ENCODE peak calls at places on chromosomes 2 and 18, in nine cellular contexts. T, G, Y, I, M, W, A, D and K are unnamed samples.

GRCh38 chr2:11048335-11049008 is 106.8 kb upstream of the SLC66A3 start:
- DNase-seq in I (no peak), G (no peak), A (no peak), Y (no peak), D (no peak), T (no peak), W (no peak), M (no peak), K (no peak)

GRCh38 chr2:158539176-158539895 is 82.6 kb downstream of the PKP4 start:
- DNase-seq in Y (no peak), A (no peak), G (no peak), I (peak), W (no peak), D (no peak), M (no peak), T (peak), K (no peak)

GRCh38 chr18:35039633-35040032 is 1.6 kb upstream of the MAPRE2 start:
- DNase-seq in D (no peak), I (no peak), A (no peak), Y (no peak), W (no peak), T (no peak), M (no peak), G (no peak), K (no peak)

GRCh38 chr2:18829331-18829902 is 240.0 kb upstream of the NT5C1B start:
- DNase-seq in T (peak), M (no peak), I (peak), W (no peak), G (no peak), D (no peak), Y (no peak), A (no peak), K (no peak)

GRCh38 chr2:239369631-239370161 is 31.1 kb downstream of the HDAC4 start:
- DNase-seq in G (no peak), D (no peak), W (no peak), A (peak), I (no peak), T (no peak), Y (peak), M (no peak), K (peak)

GRCh38 chr2:165587335-165587938 is 117.9 kb downstream of the CSRNP3 start:
- DNase-seq in Y (no peak), W (no peak), D (no peak), I (no peak), M (no peak), G (no peak), A (peak), T (no peak), K (peak)

GRCh38 chr2:10014418-10015190 is 28.7 kb upstream of the KLF11 start:
- DNase-seq in D (no peak), T (no peak), I (no peak), W (no peak), A (no peak), M (no peak), G (no peak), Y (no peak), K (no peak)

GRCh38 chr2:14761118-14761517 is 128.6 kb downstream of the LRATD1 start:
- DNase-seq in Y (no peak), D (no peak), M (no peak), G (no peak), W (no peak), I (no peak), T (no peak), A (no peak), K (no peak)

GRCh38 chr2:99864561-99865216 is 277.7 kb downstream of the AFF3 start:
- DNase-seq in W (no peak), M (no peak), G (no peak), I (peak), T (peak), Y (no peak), D (no peak), A (no peak), K (no peak)

GRCh38 chr18:23003289-23003688 is 70.2 kb downstream of the RBBP8 start:
- DNase-seq in Y (no peak), I (no peak), W (no peak), G (no peak), T (no peak), D (no peak), A (no peak), M (no peak), K (no peak)

GRCh38 chr2:232957607-232958211 is 55.3 kb downstream of the NGEF start:
- DNase-seq in Y (no peak), D (no peak), A (peak), T (no peak), W (no peak), M (no peak), I (no peak), G (no peak), K (peak)

GRCh38 chr18:62663731-62664336 is 51.5 kb upstream of the PHLPP1 start:
- DNase-seq in W (no peak), Y (no peak), A (peak), T (peak), M (no peak), G (no peak), D (no peak), I (peak), K (peak)

GRCh38 chr2:3222636-3223035 is 155.0 kb downstream of the EIPR1 start:
- DNase-seq in T (peak), G (no peak), I (no peak), D (no peak), A (peak), W (no peak), M (no peak), Y (peak), K (peak)

GRCh38 chr2:237869357-237870102 is 10.1 kb downstream of the RAMP1 start:
- DNase-seq in Y (no peak), M (no peak), I (no peak), W (no peak), G (no peak), D (no peak), T (no peak), A (no peak), K (no peak)

GRCh38 chr2:13212115-13212514 is 495.4 kb downstream of the TRIB2 start:
- DNase-seq in W (no peak), T (no peak), I (no peak), Y (no peak), G (no peak), D (no peak), M (no peak), A (no peak), K (no peak)

GRCh38 chr2:191907545-191907944 is 60.7 kb upstream of the CAVIN2 start:
- DNase-seq in G (no peak), D (no peak), Y (no peak), W (no peak), M (no peak), A (no peak), T (no peak), I (no peak), K (no peak)

GRCh38 chr2:102601730-102602129 is 17.6 kb upstream of the SLC9A2 start:
- DNase-seq in A (peak), D (no peak), I (no peak), M (no peak), Y (no peak), T (no peak), G (no peak), W (no peak), K (no peak)

GRCh38 chr18:30967701-30968100 is 74.8 kb downstream of the DSC3 start:
- DNase-seq in W (no peak), A (no peak), I (no peak), D (no peak), T (no peak), G (no peak), Y (no peak), M (no peak), K (no peak)

GRCh38 chr18:30970201-30970816 is 72.2 kb downstream of the DSC3 start:
- DNase-seq in M (no peak), T (peak), W (peak), Y (no peak), D (no peak), I (peak), A (peak), G (no peak), K (no peak)

GRCh38 chr18:30969670-30970069 is 72.9 kb downstream of the DSC3 start:
- DNase-seq in M (no peak), W (no peak), D (no peak), G (no peak), I (no peak), T (no peak), A (no peak), Y (no peak), K (no peak)

DNA sequence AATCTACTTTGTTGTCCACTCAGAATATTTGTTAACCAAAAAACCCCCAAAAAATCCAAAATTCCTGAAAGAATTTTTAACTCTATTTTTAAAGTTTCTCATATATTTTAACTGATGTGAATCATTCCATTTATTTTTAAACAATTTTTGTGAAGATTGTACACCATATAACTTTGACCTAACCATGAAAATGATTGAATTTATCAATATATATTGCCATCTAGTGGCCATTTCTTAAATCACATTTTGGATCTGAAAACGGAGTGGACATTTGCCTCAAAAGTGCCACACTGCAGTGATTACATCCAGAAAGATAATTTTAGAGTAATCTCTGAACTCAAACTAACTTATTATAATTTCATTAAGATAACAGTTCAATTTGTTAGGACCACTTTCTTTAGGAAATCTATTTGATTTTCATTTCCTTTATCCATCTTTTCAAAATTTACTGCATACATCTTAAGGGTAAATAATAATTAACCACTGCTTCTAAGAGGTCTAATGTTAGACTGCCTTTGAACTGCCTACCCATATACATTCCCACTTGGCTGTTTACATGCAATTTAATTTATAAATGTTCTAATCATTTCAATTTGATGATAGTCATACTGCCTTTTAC is 71.1 kb downstream of the DSC3 start:
- DNase-seq in W (no peak), Y (no peak), M (no peak), I (peak), D (no peak), G (no peak), T (peak), A (peak), K (no peak)
- TF ChIP-seq CTCF in W (peak), Y (peak), M (peak), I (peak), D (peak), G (peak), T (peak), A (peak), K (peak)

GRCh38 chr18:32550958-32551357 is 80.3 kb upstream of the GAREM1 start:
- DNase-seq in A (no peak), I (no peak), D (no peak), M (peak), Y (no peak), T (peak), W (peak), G (no peak), K (no peak)
- TF ChIP-seq CTCF in A (no peak), I (no peak), D (no peak), M (peak), Y (no peak), T (peak), W (peak), G (no peak), K (no peak)

GRCh38 chr2:127694986-127695385 is 6.3 kb upstream of the SFT2D3 start:
- DNase-seq in Y (no peak), D (no peak), W (no peak), M (no peak), T (no peak), I (peak), G (no peak), A (no peak), K (no peak)

GRCh38 chr2:127700527-127701192 is 637 bp upstream of the SFT2D3 start:
- DNase-seq in D (peak), Y (no peak), M (peak), I (no peak), T (no peak), A (peak), W (peak), G (peak), K (peak)

GRCh38 chr2:127698553-127699355 is 2.5 kb upstream of the SFT2D3 start:
- DNase-seq in D (no peak), G (no peak), I (no peak), Y (no peak), W (no peak), M (no peak), A (no peak), T (no peak), K (peak)

GRCh38 chr2:127697482-127698180 is 3.7 kb upstream of the SFT2D3 start:
- DNase-seq in Y (no peak), T (no peak), M (no peak), G (no peak), I (no peak), D (no peak), W (no peak), A (no peak), K (no peak)

GRCh38 chr2:127695491-127696472 is 5.5 kb upstream of the SFT2D3 start:
- DNase-seq in T (peak), Y (peak), I (peak), M (peak), A (peak), D (peak), W (peak), G (peak), K (peak)
- TF ChIP-seq CTCF in T (peak), Y (no peak), I (peak), M (no peak), A (peak), D (peak), W (peak), G (peak), K (peak)

GRCh38 chr18:66560092-66560491 is 43.8 kb downstream of the CDH19 start:
- DNase-seq in A (peak), Y (no peak), D (peak), W (peak), I (peak), G (no peak), M (no peak), T (peak), K (no peak)
- TF ChIP-seq CTCF in A (no peak), Y (no peak), D (peak), W (peak), I (peak), G (no peak), M (peak), T (peak), K (no peak)

DNA sequence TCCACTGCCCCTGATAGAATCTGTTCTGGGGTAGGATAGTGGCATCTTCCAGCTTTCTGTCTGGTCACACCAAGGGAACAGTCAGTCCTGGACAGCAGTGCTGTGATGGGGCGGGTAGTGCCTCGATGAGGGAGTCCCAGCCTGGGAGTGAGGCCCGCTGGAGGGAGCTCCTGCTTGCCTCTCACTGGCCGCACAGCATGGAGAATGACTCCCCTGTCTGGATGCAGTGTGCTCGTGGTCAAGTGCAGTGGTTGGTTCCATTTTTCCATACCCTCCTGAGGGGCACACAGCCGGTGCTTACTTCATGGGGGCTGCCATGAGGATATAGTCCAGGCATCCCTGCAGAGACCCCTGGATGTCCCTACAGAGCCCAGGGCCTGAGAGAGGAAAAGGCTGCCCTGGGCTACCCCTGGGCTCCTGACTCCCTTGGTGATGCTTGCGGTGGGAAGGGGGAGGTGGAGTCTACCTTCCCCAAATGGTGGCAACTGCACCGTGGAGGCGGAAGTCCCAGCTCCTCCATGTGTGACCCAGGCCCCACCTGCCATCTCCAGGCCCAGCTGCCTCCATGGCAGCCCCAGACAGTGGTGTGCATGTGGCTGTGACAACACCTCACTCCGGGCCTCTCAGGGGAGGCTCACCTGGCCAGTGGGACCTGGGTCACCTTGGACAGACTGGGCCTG is 212.5 kb downstream of the GLI2 start:
- DNase-seq in A (no peak), Y (no peak), D (no peak), I (no peak), W (no peak), M (no peak), G (no peak), T (no peak), K (no peak)
- TF ChIP-seq CTCF in A (no peak), Y (no peak), D (no peak), I (no peak), W (no peak), M (no peak), G (no peak), T (no peak), K (no peak)

GRCh38 chr2:53765749-53766148 is 1.9 kb upstream of the CHAC2 start:
- DNase-seq in I (no peak), D (no peak), G (no peak), Y (no peak), M (no peak), A (no peak), W (no peak), T (no peak), K (no peak)

GRCh38 chr2:53768233-53768542 is 584 bp downstream of the CHAC2 start:
- DNase-seq in T (peak), Y (no peak), I (peak), D (peak), W (peak), A (peak), G (peak), M (peak), K (no peak)

GRCh38 chr2:53769318-53769945 is 1.8 kb downstream of the CHAC2 start:
- DNase-seq in T (no peak), A (no peak), M (no peak), W (no peak), Y (no peak), D (no peak), I (no peak), G (no peak), K (no peak)

GRCh38 chr2:53770264-53770663 is 2.7 kb downstream of the CHAC2 start:
- DNase-seq in A (no peak), Y (no peak), M (no peak), W (no peak), G (no peak), I (no peak), T (no peak), D (no peak), K (no peak)

GRCh38 chr2:53767405-53768232 is at the start of gene CHAC2:
- DNase-seq in W (peak), A (peak), D (peak), G (peak), Y (peak), M (peak), I (peak), T (peak), K (peak)
- TF ChIP-seq CTCF in W (peak), A (peak), D (peak), G (peak), Y (peak), M (peak), I (peak), T (peak), K (no peak)

DNA sequence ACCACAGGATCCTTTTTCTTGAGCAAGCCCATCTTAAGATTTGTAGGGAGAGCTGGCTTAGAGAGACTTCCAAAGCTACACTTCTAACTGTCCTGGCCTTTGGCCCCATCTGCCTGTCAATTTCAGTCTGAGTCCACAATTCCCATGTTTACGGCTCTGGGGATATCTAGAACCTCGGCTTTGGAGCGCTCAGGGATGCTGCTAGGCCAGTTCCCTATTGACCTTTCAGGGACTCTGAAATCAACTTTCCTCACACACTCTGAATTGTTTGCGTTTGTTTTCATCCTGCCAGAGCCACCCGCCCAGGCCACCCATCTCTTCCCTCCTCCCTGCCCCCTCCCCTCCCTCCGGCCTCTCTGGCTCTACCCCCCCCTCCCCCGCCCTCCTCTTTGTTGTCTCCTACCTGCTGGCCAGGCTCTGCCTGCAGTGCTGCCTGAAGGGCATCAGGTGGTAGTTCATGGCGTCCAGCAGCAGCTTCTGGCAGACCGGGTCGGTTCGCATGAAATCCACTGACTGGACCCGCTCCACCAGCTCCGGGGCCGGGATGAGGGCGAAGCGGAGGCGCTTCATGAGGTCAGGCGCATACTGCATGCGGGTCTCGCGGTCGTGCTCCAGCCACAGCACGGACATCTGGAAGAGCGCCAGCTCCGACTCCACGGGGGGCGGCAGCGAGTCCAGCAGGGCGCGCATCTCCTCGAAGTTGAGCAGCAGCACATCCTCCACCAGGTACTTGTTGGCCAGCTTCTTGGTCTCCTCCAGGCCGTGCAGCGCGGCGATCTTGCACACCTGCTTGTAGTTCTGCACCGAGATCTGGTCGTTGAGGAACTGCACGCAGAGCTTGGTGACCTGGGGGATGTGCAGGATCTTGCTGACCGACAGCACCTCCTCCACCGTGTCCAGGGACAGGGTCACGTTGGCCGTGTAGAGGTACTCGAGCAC is 3.3 kb downstream of the KLHL14 start:
- DNase-seq in W (peak), Y (no peak), G (no peak), M (peak), A (peak), T (peak), D (no peak), I (no peak), K (peak)
- TF ChIP-seq CTCF in W (no peak), Y (no peak), G (no peak), M (no peak), A (no peak), T (no peak), D (no peak), I (no peak), K (no peak)

GRCh38 chr2:216672996-216673395 is 22.4 kb downstream of the IGFBP5 start:
- DNase-seq in Y (no peak), A (no peak), T (no peak), G (no peak), D (no peak), W (no peak), I (no peak), M (no peak), K (no peak)

GRCh38 chr2:216673609-216674008 is 21.7 kb downstream of the IGFBP5 start:
- DNase-seq in G (no peak), M (no peak), A (no peak), T (no peak), D (no peak), I (no peak), W (no peak), Y (no peak), K (no peak)

GRCh38 chr2:216672466-216672865 is 22.9 kb downstream of the IGFBP5 start:
- DNase-seq in W (no peak), M (no peak), T (no peak), Y (no peak), G (no peak), D (no peak), A (no peak), I (no peak), K (no peak)

GRCh38 chr2:216676630-216677029 is 18.7 kb downstream of the IGFBP5 start:
- DNase-seq in G (no peak), M (no peak), W (no peak), A (no peak), Y (no peak), D (no peak), I (no peak), T (no peak), K (no peak)

DNA sequence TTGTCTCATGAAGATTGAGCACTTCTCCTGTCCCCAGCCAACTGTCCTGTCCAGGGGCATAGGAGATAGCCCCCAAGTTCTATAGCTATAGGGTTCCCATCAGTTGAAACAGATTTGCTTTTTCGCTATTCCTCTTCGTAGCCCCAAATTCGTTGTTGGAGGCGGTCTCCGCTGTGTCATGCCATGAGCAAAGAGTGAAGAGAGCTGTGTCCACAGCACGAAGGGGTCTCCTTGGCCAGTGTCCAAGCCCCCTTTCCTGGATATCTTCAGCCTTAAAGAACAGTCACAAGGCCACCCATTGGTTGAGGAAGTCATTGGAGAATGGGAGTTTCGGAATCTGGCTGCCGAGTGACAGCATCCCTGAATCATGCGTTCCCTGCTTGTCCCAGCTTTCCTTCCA is 21.0 kb downstream of the IGFBP5 start:
- DNase-seq in T (no peak), M (no peak), D (no peak), G (no peak), Y (no peak), I (no peak), W (no peak), A (no peak), K (no peak)
- TF ChIP-seq CTCF in T (no peak), M (no peak), D (no peak), G (no peak), Y (no peak), I (no peak), W (no peak), A (no peak), K (no peak)

GRCh38 chr18:21509062-21509461 is 91.4 kb downstream of the ESCO1 start:
- DNase-seq in A (no peak), W (no peak), D (no peak), G (no peak), M (no peak), I (no peak), T (no peak), Y (no peak), K (no peak)
- TF ChIP-seq CTCF in A (no peak), W (no peak), D (no peak), G (no peak), M (no peak), I (no peak), T (no peak), Y (no peak), K (no peak)